ENCODE peak calls at places on chromosome 19, in four cellular contexts. C, V, S and N are unnamed samples.
A peak's percentile ranks its signal among the peaks of the same experiment; 100 is the strongest.

GRCh38 chr19:29690842-29691241 is 24.2 kb downstream of the C19orf12 start:
- DNase-seq in C (peak; percentile 58), V (peak; percentile 67), S (peak; percentile 89), N (no peak)

GRCh38 chr19:3785464-3785937 is 680 bp downstream of the MATK start:
- DNase-seq in C (no peak), V (no peak), S (peak; percentile 65), N (no peak)

GRCh38 chr19:33174186-33174585 is 19.9 kb upstream of the LRP3 start:
- DNase-seq in C (no peak), V (no peak), S (no peak), N (no peak)

GRCh38 chr19:43526884-43527859 is at the start of gene ETHE1:
- DNase-seq in C (peak; percentile 92), V (peak; percentile 44), S (peak; percentile 87), N (no peak)

GRCh38 chr19:11598103-11598483 is 810 bp downstream of the ZNF627 start:
- DNase-seq in C (no peak), V (no peak), S (peak; percentile 33), N (no peak)

GRCh38 chr19:6738726-6739389 is 622 bp upstream of the TRIP10 start:
- DNase-seq in C (peak; percentile 76), V (no peak), S (peak; percentile 45), N (no peak)

GRCh38 chr19:8695911-8696310 is 2.7 kb downstream of the ACTL9 start:
- DNase-seq in C (no peak), V (no peak), S (no peak), N (no peak)

GRCh38 chr19:46503848-46504453 is 8.3 kb upstream of the PNMA8B start:
- DNase-seq in C (no peak), V (no peak), S (no peak), N (no peak)

GRCh38 chr19:46529622-46530451 is 34.2 kb upstream of the PNMA8B start:
- DNase-seq in C (peak; percentile 86), V (peak; percentile 46), S (peak; percentile 82), N (no peak)

GRCh38 chr19:461664-462551 is 1.1 kb upstream of the SHC2 start:
- DNase-seq in C (peak; percentile 77), V (peak; percentile 66), S (peak; percentile 76), N (no peak)

GRCh38 chr19:56994251-56995017 is 125.4 kb upstream of the USP29 start:
- DNase-seq in C (no peak), V (no peak), S (no peak), N (no peak)

GRCh38 chr19:45463241-45463640 is 4.6 kb upstream of the FOSB start:
- DNase-seq in C (no peak), V (no peak), S (no peak), N (no peak)

GRCh38 chr19:49116544-49116943 is 2.4 kb downstream of the LIN7B start:
- DNase-seq in C (no peak), V (no peak), S (peak; percentile 57), N (no peak)

GRCh38 chr19:16446108-16447014 is 25.4 kb downstream of the EPS15L1 start:
- DNase-seq in C (no peak), V (no peak), S (no peak), N (peak; percentile 77)

DNA sequence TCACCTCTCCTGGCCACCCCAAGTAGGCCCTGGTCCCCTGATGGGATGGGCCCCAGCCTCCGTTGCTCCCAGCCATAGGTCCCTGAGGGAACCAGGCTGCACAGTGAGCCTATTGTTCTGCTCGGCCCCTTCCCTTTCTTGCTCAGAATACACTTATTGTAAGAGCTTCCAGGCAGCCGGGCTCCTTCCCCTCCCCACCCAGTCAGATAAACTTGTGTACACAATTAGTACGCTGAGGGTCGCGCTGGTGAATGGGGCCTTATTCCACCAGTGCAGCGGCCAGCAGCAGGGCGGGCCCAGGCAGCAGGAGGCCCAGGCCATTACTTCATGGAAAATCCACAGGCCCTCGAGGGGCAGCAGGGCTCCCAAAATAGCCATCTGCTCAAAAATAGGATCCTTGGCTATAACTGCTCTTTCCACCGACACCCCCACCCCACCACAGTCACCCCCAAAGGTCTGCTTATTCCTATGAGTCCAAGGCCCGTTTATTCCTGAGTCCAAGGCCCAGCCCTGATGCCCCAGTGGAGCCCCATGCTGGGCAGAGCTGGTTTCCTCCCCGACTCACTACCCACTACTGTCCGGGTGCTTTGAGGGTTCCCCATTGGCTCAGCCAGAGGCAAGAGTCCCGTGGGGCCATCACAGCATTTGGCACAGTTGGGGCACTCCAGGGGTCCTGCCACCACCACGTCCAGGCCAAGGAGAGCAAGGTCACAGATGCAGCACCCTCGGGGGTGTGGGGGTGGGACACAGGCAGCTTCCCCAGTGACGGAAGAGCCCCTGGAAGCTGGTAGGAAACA is 22.1 kb downstream of the CAPN12 start:
- DNase-seq in C (no peak), V (peak; percentile 96), S (no peak), N (no peak)
- TF ChIP-seq SIN3A in C (no peak), V (no peak), S (no peak), N (no peak)

GRCh38 chr19:2050991-2051770 is at the start of gene MKNK2:
- DNase-seq in C (peak; percentile 99), V (peak; percentile 64), S (peak; percentile 91), N (no peak)
- H2AFZ ChIP-seq in C (no peak within 1 kb of the TSS), V (no peak within 1 kb of the TSS), S (peak within 1 kb of the TSS; percentile 96), N (peak within 1 kb of the TSS; percentile 51)

DNA sequence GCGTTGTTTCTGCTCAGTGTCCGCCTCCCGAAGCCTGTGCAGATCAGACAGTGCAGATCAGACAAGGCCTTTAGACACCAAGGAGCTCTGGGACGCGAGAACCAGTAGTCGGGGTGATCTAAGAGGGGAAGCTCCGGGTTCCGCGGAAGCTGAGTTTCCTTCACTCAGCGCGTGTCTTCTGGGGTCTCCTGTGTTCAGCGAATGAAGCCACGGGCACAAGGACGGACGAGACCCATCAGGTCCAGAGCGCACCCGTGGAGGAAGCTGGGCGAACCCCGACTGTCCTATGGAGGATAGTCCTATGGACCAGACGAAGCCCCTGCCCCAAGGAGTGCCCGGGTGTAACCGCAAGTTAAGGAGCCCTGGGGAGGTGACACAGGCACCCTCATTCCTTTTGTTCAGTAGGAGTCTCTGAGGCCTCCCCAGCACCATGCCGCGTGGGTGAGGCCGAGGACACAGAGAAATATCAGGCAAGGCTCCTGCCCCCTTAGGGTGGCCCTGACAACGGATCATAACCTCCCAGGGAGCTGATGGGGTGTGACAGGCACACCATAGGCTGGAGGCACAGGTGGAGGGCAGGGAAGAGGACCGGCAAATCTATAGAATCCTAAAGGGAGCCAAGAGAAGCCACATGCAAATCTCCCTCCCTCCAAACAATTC is 614 bp upstream of the TMEM238 start:
- DNase-seq in C (peak; percentile 73), V (no peak), S (peak; percentile 72), N (no peak)
- TF ChIP-seq CREB1 in C (no peak), V (no peak), S (no peak), N (no peak)

DNA sequence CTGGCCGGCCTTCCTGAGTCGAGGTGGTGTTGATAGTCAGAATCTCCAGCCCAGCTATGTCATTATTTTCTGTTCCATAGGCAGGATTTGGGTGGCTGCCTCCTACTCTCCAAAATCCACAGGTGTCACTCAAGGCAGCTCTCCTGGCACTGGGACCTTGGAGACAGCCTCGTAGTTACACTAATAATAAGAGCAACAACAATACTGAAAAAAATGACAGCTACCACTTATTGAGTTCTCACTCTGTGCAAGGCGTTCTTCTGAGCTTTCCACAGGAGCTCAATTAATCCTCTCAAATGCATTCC is 12.2 kb upstream of the KLK12 start:
- DNase-seq in C (no peak), V (no peak), S (no peak), N (no peak)
- TF ChIP-seq SIN3A in C (no peak), V (no peak), S (no peak), N (no peak)

GRCh38 chr19:13684021-13684420 is 80.3 kb upstream of the MRI1 start:
- DNase-seq in C (no peak), V (no peak), S (no peak), N (no peak)

GRCh38 chr19:13691569-13691968 is 72.8 kb upstream of the MRI1 start:
- DNase-seq in C (no peak), V (no peak), S (no peak), N (no peak)

GRCh38 chr19:13693933-13694332 is 70.4 kb upstream of the MRI1 start:
- DNase-seq in C (no peak), V (no peak), S (no peak), N (no peak)

GRCh38 chr19:13692096-13692495 is 72.2 kb upstream of the MRI1 start:
- DNase-seq in C (no peak), V (no peak), S (no peak), N (no peak)

GRCh38 chr19:13689050-13689449 is 75.3 kb upstream of the MRI1 start:
- DNase-seq in C (peak; percentile 60), V (peak; percentile 7), S (peak; percentile 60), N (peak; percentile 19)
- H2AFZ ChIP-seq in C (peak overlapping the region; percentile 67), V (no peak overlapping the region), S (peak overlapping the region; percentile 49), N (no peak overlapping the region)

DNA sequence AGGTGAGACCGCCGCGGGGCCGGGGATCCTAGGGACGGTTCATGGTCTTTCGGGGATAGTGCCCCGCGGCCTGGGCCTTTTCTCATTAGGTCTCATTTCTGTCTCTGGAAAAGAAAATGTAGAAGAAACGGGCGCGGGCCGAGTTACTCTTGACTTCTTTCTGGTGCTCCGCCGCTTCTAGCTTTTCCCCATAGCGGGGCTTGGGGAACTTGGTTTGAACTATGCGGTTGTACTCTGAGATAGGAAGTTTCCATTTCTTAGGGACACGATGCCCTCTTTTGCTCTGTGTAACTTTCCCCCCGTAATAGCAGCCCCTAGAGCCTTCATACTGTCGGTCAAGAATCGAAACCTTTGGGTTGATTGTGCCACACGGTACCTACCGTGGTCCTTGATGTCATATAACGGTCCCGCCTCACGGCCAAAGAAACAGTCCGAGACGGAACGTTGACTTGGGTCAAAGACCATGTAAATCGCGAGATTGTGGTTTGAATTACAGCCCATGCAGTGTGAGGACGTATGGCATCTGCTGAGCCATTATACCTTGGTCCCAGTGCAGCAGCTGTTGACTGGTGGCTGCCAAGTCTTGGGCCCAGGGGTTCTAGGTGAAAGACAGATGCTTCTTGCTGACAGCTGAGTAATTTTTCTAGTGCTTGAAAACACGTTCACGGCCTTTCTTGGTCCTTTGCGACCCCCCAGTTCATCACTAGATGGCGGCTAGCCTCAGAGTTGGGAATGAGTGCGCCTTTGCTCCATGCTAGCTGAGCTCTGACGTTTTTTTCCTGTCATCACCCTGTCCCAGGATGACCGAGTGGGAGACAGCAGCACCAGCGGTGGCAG is 487 bp downstream of the RPS5 start:
- DNase-seq in C (no peak), V (no peak), S (peak; percentile 59), N (no peak)
- TF ChIP-seq CREB1 in C (no peak), V (peak; percentile 4), S (no peak), N (no peak)

DNA sequence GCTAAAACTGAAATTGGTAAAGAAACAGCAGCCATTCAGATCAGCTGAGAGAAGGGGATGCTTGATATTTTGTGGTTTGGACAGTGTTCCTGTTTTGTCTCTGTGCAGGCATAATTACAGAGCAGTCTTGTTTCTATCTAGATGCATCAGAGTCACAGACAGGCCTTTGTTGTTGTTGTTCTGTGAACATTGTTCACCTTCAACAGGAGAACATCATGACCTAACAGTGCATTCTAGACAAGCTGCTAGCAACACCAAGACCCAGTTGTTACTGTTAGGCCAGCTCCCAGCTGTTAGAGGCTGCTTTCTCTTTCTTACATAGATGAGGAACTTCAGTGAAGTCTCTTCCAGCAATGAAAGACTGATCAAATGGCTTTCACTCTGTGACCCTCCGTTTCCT is 8.5 kb upstream of the LSR start:
- DNase-seq in C (no peak), V (no peak), S (no peak), N (peak; percentile 17)
- TF ChIP-seq SIN3A in C (no peak), V (no peak), S (no peak), N (no peak)